ENCODE peak calls at places on chromosomes 13 and 19, in six cellular contexts. P, D, H, A, N and Y are unnamed samples.

GRCh38 chr19:2770055-2771013 is 12.7 kb downstream of the SGTA start:
- DNase-seq in H (no peak), D (peak; percentile 65), P (peak; percentile 56), A (no peak), N (no peak), Y (no peak)

GRCh38 chr19:46748325-46749109 is 2.3 kb upstream of the STRN4 start:
- DNase-seq in P (peak; percentile 80), D (no peak), H (peak; percentile 64), A (peak; percentile 79), N (peak; percentile 62), Y (no peak)

GRCh38 chr19:48739835-48740704 is at the start of gene RASIP1:
- DNase-seq in A (no peak), P (no peak), H (no peak), N (no peak), D (no peak), Y (no peak)

GRCh38 chr13:60146491-60146890 is 17.2 kb downstream of the DIAPH3 start:
- DNase-seq in H (no peak), A (no peak), D (no peak), P (no peak), N (no peak), Y (no peak)

GRCh38 chr19:3818479-3818878 is 32.3 kb upstream of the MATK start:
- DNase-seq in D (no peak), P (peak; percentile 41), A (peak; percentile 67), N (no peak), H (no peak), Y (no peak)

GRCh38 chr19:15292847-15293582 is 39.3 kb downstream of the BRD4 start:
- DNase-seq in A (no peak), P (no peak), N (no peak), D (no peak), H (no peak), Y (no peak)

GRCh38 chr19:14467816-14468215 is 7.3 kb downstream of the PTGER1 start:
- DNase-seq in P (no peak), D (no peak), H (no peak), A (peak; percentile 52), N (no peak), Y (peak; percentile 47)

GRCh38 chr19:18848860-18849661 is 17.3 kb downstream of the UPF1 start:
- DNase-seq in N (no peak), P (peak; percentile 81), A (peak; percentile 72), H (no peak), D (peak; percentile 67), Y (peak; percentile 65)

GRCh38 chr19:17393914-17394313 is at the start of gene CCDC194:
- DNase-seq in D (no peak), A (no peak), P (no peak), N (no peak), H (no peak), Y (no peak)

GRCh38 chr19:7769171-7769570 is 6.1 kb downstream of the CLEC4M start:
- DNase-seq in A (no peak), N (no peak), D (no peak), P (no peak), H (no peak), Y (no peak)

GRCh38 chr19:43430142-43430710 is 15.5 kb downstream of the TEX101 start:
- DNase-seq in N (no peak), H (peak; percentile 8), D (no peak), A (peak; percentile 36), P (no peak), Y (no peak)

GRCh38 chr13:44758595-44759221 is 182.6 kb upstream of the TSC22D1 start:
- DNase-seq in D (no peak), H (no peak), N (no peak), P (peak; percentile 55), A (peak; percentile 94), Y (no peak)

GRCh38 chr13:97724450-97724849 is 229.0 kb upstream of the IPO5 start:
- DNase-seq in H (no peak), D (no peak), A (no peak), P (peak; percentile 67), N (no peak), Y (no peak)

GRCh38 chr13:46396341-46396740 is 9.3 kb upstream of the RUBCNL start:
- DNase-seq in D (no peak), A (peak; percentile 11), N (no peak), H (no peak), P (no peak), Y (no peak)

GRCh38 chr13:30301827-30302226 is 5.5 kb downstream of the KATNAL1 start:
- DNase-seq in H (no peak), P (no peak), N (no peak), A (peak; percentile 55), D (no peak), Y (no peak)